ENCODE peak calls at places on chromosome 17, in four cellular contexts. One of them, this sample, is unnamed.

GRCh38 chr17:72631568-72631967 is 460.9 kb downstream of the SLC39A11 start:
- DNase-seq in IMR-90: no peak
- DNase-seq in stimulated activated CD4-positive, alpha-beta T cell treated with anti-CD3 and anti-CD28 coated beads, Interleukin-1b, Interleukin-23, amount 100 ng/mL, for 24 hours: no peak
- DNase-seq in posterior cingulate gyrus: no peak
- DNase-seq in this sample: no peak

GRCh38 chr17:82241183-82241925 is 12.5 kb downstream of the SLC16A3 start:
- DNase-seq in IMR-90: peak; percentile 36
- DNase-seq in stimulated activated CD4-positive, alpha-beta T cell treated with anti-CD3 and anti-CD28 coated beads, Interleukin-1b, Interleukin-23, amount 100 ng/mL, for 24 hours: no peak
- DNase-seq in posterior cingulate gyrus: peak; percentile 49
- DNase-seq in this sample: no peak

GRCh38 chr17:882827-883585 is 96.6 kb downstream of the NXN start:
- DNase-seq in IMR-90: peak; percentile 66
- DNase-seq in stimulated activated CD4-positive, alpha-beta T cell treated with anti-CD3 and anti-CD28 coated beads, Interleukin-1b, Interleukin-23, amount 100 ng/mL, for 24 hours: no peak
- DNase-seq in posterior cingulate gyrus: no peak
- DNase-seq in this sample: no peak

GRCh38 chr17:6135216-6135615 is 65.0 kb downstream of the WSCD1 start:
- DNase-seq in IMR-90: no peak
- DNase-seq in stimulated activated CD4-positive, alpha-beta T cell treated with anti-CD3 and anti-CD28 coated beads, Interleukin-1b, Interleukin-23, amount 100 ng/mL, for 24 hours: no peak
- DNase-seq in posterior cingulate gyrus: no peak
- DNase-seq in this sample: no peak

GRCh38 chr17:63833741-63834373 is 6.4 kb upstream of the FTSJ3 start:
- DNase-seq in IMR-90: no peak
- DNase-seq in stimulated activated CD4-positive, alpha-beta T cell treated with anti-CD3 and anti-CD28 coated beads, Interleukin-1b, Interleukin-23, amount 100 ng/mL, for 24 hours: no peak
- DNase-seq in posterior cingulate gyrus: no peak
- DNase-seq in this sample: no peak

GRCh38 chr17:60677308-60678117 is at the start of gene BCAS3:
- DNase-seq in IMR-90: peak; percentile 99
- DNase-seq in stimulated activated CD4-positive, alpha-beta T cell treated with anti-CD3 and anti-CD28 coated beads, Interleukin-1b, Interleukin-23, amount 100 ng/mL, for 24 hours: peak; percentile 88
- DNase-seq in posterior cingulate gyrus: peak; percentile 98
- DNase-seq in this sample: peak; percentile 95

GRCh38 chr17:67531291-67531690 is 154.2 kb downstream of the PITPNC1 start:
- DNase-seq in IMR-90: no peak
- DNase-seq in stimulated activated CD4-positive, alpha-beta T cell treated with anti-CD3 and anti-CD28 coated beads, Interleukin-1b, Interleukin-23, amount 100 ng/mL, for 24 hours: no peak
- DNase-seq in posterior cingulate gyrus: peak; percentile 28
- DNase-seq in this sample: peak; percentile 49

GRCh38 chr17:42270596-42270995 is 5.6 kb downstream of the STAT5B start:
- DNase-seq in IMR-90: no peak
- DNase-seq in stimulated activated CD4-positive, alpha-beta T cell treated with anti-CD3 and anti-CD28 coated beads, Interleukin-1b, Interleukin-23, amount 100 ng/mL, for 24 hours: no peak
- DNase-seq in posterior cingulate gyrus: no peak
- DNase-seq in this sample: no peak

GRCh38 chr17:81002409-81003361 is 11.0 kb downstream of the CHMP6 start:
- DNase-seq in IMR-90: peak; percentile 63
- DNase-seq in stimulated activated CD4-positive, alpha-beta T cell treated with anti-CD3 and anti-CD28 coated beads, Interleukin-1b, Interleukin-23, amount 100 ng/mL, for 24 hours: no peak
- DNase-seq in posterior cingulate gyrus: no peak
- DNase-seq in this sample: no peak

GRCh38 chr17:29005936-29006438 is at the start of gene SEZ6:
- DNase-seq in IMR-90: peak; percentile 48
- DNase-seq in stimulated activated CD4-positive, alpha-beta T cell treated with anti-CD3 and anti-CD28 coated beads, Interleukin-1b, Interleukin-23, amount 100 ng/mL, for 24 hours: peak; percentile 45
- DNase-seq in posterior cingulate gyrus: peak; percentile 79
- DNase-seq in this sample: peak; percentile 94

GRCh38 chr17:75752405-75753192 is 12.4 kb downstream of the GALK1 start:
- DNase-seq in IMR-90: no peak
- DNase-seq in stimulated activated CD4-positive, alpha-beta T cell treated with anti-CD3 and anti-CD28 coated beads, Interleukin-1b, Interleukin-23, amount 100 ng/mL, for 24 hours: no peak
- DNase-seq in posterior cingulate gyrus: no peak
- DNase-seq in this sample: no peak

GRCh38 chr17:19766421-19767270 is 18.5 kb upstream of the ALDH3A1 start:
- DNase-seq in IMR-90: peak; percentile 41
- DNase-seq in stimulated activated CD4-positive, alpha-beta T cell treated with anti-CD3 and anti-CD28 coated beads, Interleukin-1b, Interleukin-23, amount 100 ng/mL, for 24 hours: peak; percentile 70
- DNase-seq in posterior cingulate gyrus: peak; percentile 58
- DNase-seq in this sample: peak; percentile 94

GRCh38 chr17:41415833-41416335 is 8.5 kb downstream of the KRT37 start:
- DNase-seq in IMR-90: peak; percentile 55
- DNase-seq in stimulated activated CD4-positive, alpha-beta T cell treated with anti-CD3 and anti-CD28 coated beads, Interleukin-1b, Interleukin-23, amount 100 ng/mL, for 24 hours: no peak
- DNase-seq in posterior cingulate gyrus: no peak
- DNase-seq in this sample: no peak

GRCh38 chr17:78532311-78532710 is 44.9 kb downstream of the DNAH17 start:
- DNase-seq in IMR-90: no peak
- DNase-seq in stimulated activated CD4-positive, alpha-beta T cell treated with anti-CD3 and anti-CD28 coated beads, Interleukin-1b, Interleukin-23, amount 100 ng/mL, for 24 hours: no peak
- DNase-seq in posterior cingulate gyrus: no peak
- DNase-seq in this sample: no peak

This sample was measured in H1.